ENCODE peak calls at places on chromosomes 4 and X, in ten cellular contexts. S is GM04504; L is amniotic epithelial cell; F is CMK; Z is small intestine; D is effector memory CD4-positive, alpha-beta T cell; R is A172; X is GM23338; E is EL; M is NCI-H2171 treated with DMSO at 0.1 percent for 48 hours. C is an unnamed sample.

GRCh38 chr4:123398151-123398802 is 1.7 kb downstream of the SPRY1 start:
- DNase-seq in R (no peak), S (no peak), D (peak), F (no peak), M (peak), E (peak), X (peak), L (no peak), Z (peak), C (peak)

GRCh38 chr4:1011022-1011694 is at the start of gene FGFRL1:
- DNase-seq in X (peak), L (peak), D (peak), M (peak), F (no peak), S (peak), E (peak), R (peak), Z (peak), C (peak)

GRCh38 chr4:131638776-131639175 is 1510.3 kb upstream of the PCDH10 start:
- DNase-seq in E (no peak), X (no peak), Z (no peak), R (no peak), D (no peak), M (no peak), F (no peak), S (no peak), L (peak), C (no peak)

GRCh38 chr4:165383757-165384156 is 4.9 kb downstream of the CPE start:
- DNase-seq in M (peak), S (no peak), L (peak), D (no peak), Z (no peak), R (no peak), X (no peak), E (no peak), F (no peak), C (no peak)

GRCh38 chrX:151543706-151544105 is 19.8 kb upstream of the PASD1 start:
- DNase-seq in Z (no peak), S (no peak), M (peak), E (peak), X (no peak), L (no peak), F (no peak), D (no peak), R (peak), C (no peak)

GRCh38 chr4:173699841-173700475 is 169.9 kb upstream of the HAND2 start:
- DNase-seq in R (no peak), M (no peak), S (no peak), Z (no peak), F (no peak), X (no peak), D (no peak), L (no peak), E (no peak), C (peak)

GRCh38 chr4:13980317-13980716 is 352.8 kb upstream of the BOD1L1 start:
- DNase-seq in L (peak), Z (peak), F (no peak), D (no peak), X (no peak), S (peak), E (peak), M (no peak), R (peak), C (peak)

GRCh38 chr4:56128231-56128630 is 179.5 kb downstream of the CEP135 start:
- DNase-seq in R (peak), L (peak), X (no peak), D (no peak), M (no peak), Z (no peak), S (no peak), F (no peak), E (no peak), C (no peak)

GRCh38 chr4:76250962-76251361 is 559 bp upstream of the FAM47E start:
- DNase-seq in M (no peak), X (peak), D (no peak), L (no peak), Z (no peak), F (no peak), E (no peak), S (no peak), R (no peak), C (no peak)

GRCh38 chrX:112867570-112867969 is 26.9 kb upstream of the AMOT start:
- DNase-seq in R (no peak), S (no peak), X (peak), L (no peak), M (peak), D (no peak), E (no peak), F (no peak), Z (peak), C (no peak)

GRCh38 chrX:46903458-46904242 is 8.6 kb upstream of the JADE3 start:
- DNase-seq in X (peak), D (peak), L (peak), R (peak), Z (peak), M (peak), E (peak), S (peak), F (no peak), C (peak)

GRCh38 chr4:3520796-3521600 is 11.2 kb downstream of the LRPAP1 start:
- DNase-seq in Z (no peak), M (no peak), S (no peak), X (no peak), D (no peak), F (no peak), L (no peak), E (no peak), R (no peak), C (no peak)

GRCh38 chr4:143076723-143077122 is 108.0 kb upstream of the USP38 start:
- DNase-seq in S (no peak), D (no peak), M (no peak), Z (peak), R (no peak), F (no peak), L (no peak), E (no peak), X (peak), C (no peak)

GRCh38 chr4:9898596-9899345 is 117.3 kb downstream of the DRD5 start:
- DNase-seq in Z (peak), L (peak), F (no peak), S (no peak), E (peak), R (no peak), X (peak), M (no peak), D (no peak), C (peak)

GRCh38 chr4:79964715-79965345 is 108.2 kb downstream of the ANTXR2 start:
- DNase-seq in Z (no peak), L (peak), X (peak), M (no peak), D (no peak), F (no peak), R (no peak), S (no peak), E (no peak), C (peak)

GRCh38 chr4:27514711-27515110 is 654.1 kb downstream of the STIM2 start:
- DNase-seq in D (no peak), M (no peak), E (peak), X (no peak), F (peak), R (no peak), S (no peak), L (no peak), Z (no peak), C (no peak)

GRCh38 chr4:80631861-80632260 is 296.3 kb downstream of the CFAP299 start:
- DNase-seq in Z (no peak), E (no peak), L (no peak), R (no peak), F (no peak), M (no peak), S (no peak), D (no peak), X (no peak), C (no peak)

C was measured in RPMI7951.